ENCODE peak calls at places on chromosomes 6 and 20, in six cellular contexts. F is HepG2, T is HCT116, M is H1, Y is GM12878, R is K562. K is an unnamed sample. For H3K4me1, the result is how much of the 10 kb centered on the place peaks cover.

GRCh38 chr6:47743744-47744143 is 38.1 kb upstream of the OPN5 start:
- DNase-seq in F (no peak), T (no peak), M (no peak), Y (no peak), R (no peak), K (no peak)

GRCh38 chr6:166707045-166707444 is 80.0 kb upstream of the RPS6KA2 start:
- DNase-seq in F (peak), T (no peak), M (peak), Y (no peak), R (no peak), K (no peak)

GRCh38 chr6:80642452-80642851 is 536.0 kb downstream of the BCKDHB start:
- DNase-seq in F (no peak), T (no peak), M (no peak), Y (no peak), R (no peak), K (no peak)

GRCh38 chr6:15077006-15077405 is 168.9 kb upstream of the JARID2 start:
- DNase-seq in F (no peak), T (no peak), M (no peak), Y (no peak), R (no peak), K (no peak)

GRCh38 chr6:72328775-72329174 is 293.1 kb upstream of the KCNQ5 start:
- DNase-seq in F (no peak), T (no peak), M (no peak), Y (no peak), R (no peak), K (no peak)

GRCh38 chr6:116492331-116493067 is 18.9 kb upstream of the CALHM5 start:
- DNase-seq in F (no peak), T (no peak), M (no peak), Y (no peak), R (peak), K (no peak)

GRCh38 chr20:19367591-19367990 is 155.1 kb downstream of the SLC24A3 start:
- DNase-seq in F (no peak), T (no peak), M (no peak), Y (no peak), R (no peak), K (no peak)

GRCh38 chr6:147949981-147950622 is 392.5 kb upstream of the SASH1 start:
- DNase-seq in F (no peak), T (no peak), M (no peak), Y (no peak), R (no peak), K (no peak)

GRCh38 chr20:49690899-49691620 is 22.6 kb downstream of the B4GALT5 start:
- DNase-seq in F (peak), T (peak), M (no peak), Y (no peak), R (no peak), K (no peak)

GRCh38 chr6:167968091-167968490 is 29.4 kb upstream of the KIF25 start:
- DNase-seq in F (peak), T (peak), M (peak), Y (no peak), R (peak), K (peak)

GRCh38 chr6:29629571-29629970 is 3.4 kb downstream of the GABBR1 start:
- DNase-seq in F (no peak), T (no peak), M (no peak), Y (no peak), R (no peak), K (no peak)

GRCh38 chr6:124203812-124204167 is 400.1 kb downstream of the NKAIN2 start:
- DNase-seq in F (no peak), T (no peak), M (no peak), Y (no peak), R (no peak), K (no peak)

GRCh38 chr20:22582960-22583772 is 1.2 kb downstream of the FOXA2 start:
- DNase-seq in F (peak), T (no peak), M (no peak), Y (no peak), R (no peak), K (no peak)

GRCh38 chr20:7147220-7147601 is 379.7 kb downstream of the BMP2 start:
- DNase-seq in F (peak), T (no peak), M (no peak), Y (no peak), R (no peak), K (no peak)

GRCh38 chr6:143513410-143513809 is 1.9 kb upstream of the FUCA2 start:
- DNase-seq in F (peak), T (no peak), M (no peak), Y (no peak), R (peak), K (no peak)

GRCh38 chr6:22327881-22328280 is 31.0 kb upstream of the PRL start:
- DNase-seq in F (no peak), T (no peak), M (no peak), Y (no peak), R (no peak), K (no peak)

DNA sequence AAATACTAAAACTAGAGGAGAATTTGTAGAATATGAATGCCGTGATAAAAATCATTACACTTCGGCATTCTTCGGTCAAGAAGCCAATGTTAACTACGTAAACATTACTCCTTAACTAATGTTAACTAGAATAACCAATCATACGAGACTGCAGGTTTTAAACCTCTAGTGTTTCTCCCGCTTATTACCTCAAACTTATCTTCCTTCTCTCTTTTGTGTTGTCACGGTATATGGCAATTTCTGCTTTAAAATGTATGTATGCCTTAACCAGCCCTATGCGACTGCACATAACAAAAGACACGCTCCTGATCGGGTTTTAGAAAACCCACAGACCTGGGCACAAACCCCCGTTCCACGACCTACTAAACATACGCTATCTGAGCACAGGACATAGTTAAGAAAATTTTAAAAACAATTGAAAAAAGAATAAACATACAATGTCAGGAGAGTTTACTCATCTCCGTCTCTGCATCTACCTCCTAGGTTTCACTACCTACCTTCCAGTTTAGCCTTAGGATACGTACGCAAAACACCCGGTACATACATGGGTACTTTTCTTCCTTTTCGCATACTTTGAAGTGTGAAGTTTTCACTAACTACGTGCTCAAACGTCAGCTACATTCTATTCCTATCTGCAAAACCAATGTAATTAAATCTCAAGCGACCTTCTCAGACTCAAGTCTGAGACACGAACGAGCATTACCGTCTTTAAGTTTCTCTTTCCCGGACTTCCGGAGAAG is 1.1 kb downstream of the CD164 start:
- DNase-seq in F (no peak), T (no peak), M (no peak), Y (no peak), R (no peak), K (no peak)
- TF ChIP-seq ZNF274 in F (no peak), T (no peak), M (no peak), Y (no peak), R (no peak), K (no peak)

GRCh38 chr6:69881322-69882151 is 15.2 kb downstream of the COL19A1 start:
- DNase-seq in F (no peak), T (no peak), M (no peak), Y (peak), R (no peak), K (no peak)

GRCh38 chr6:69880570-69880969 is 14.2 kb downstream of the COL19A1 start:
- DNase-seq in F (no peak), T (no peak), M (no peak), Y (no peak), R (no peak), K (no peak)

GRCh38 chr6:69884231-69884630 is 17.9 kb downstream of the COL19A1 start:
- DNase-seq in F (no peak), T (no peak), M (no peak), Y (no peak), R (no peak), K (no peak)

GRCh38 chr6:69887026-69887425 is 20.7 kb downstream of the COL19A1 start:
- DNase-seq in F (no peak), T (no peak), M (no peak), Y (no peak), R (no peak), K (no peak)

GRCh38 chr6:69883551-69883950 is 17.2 kb downstream of the COL19A1 start:
- DNase-seq in F (no peak), T (no peak), M (no peak), Y (no peak), R (no peak), K (no peak)
- H3K4me1 ChIP-seq in F (under half), T (under half), M (under half), Y (under half), R (under half), K (under half)

GRCh38 chr6:42249279-42249678 is 31.6 kb upstream of the MRPS10 start:
- DNase-seq in F (no peak), T (no peak), M (no peak), Y (no peak), R (no peak), K (no peak)

GRCh38 chr6:42254505-42254904 is 36.8 kb upstream of the MRPS10 start:
- DNase-seq in F (no peak), T (no peak), M (no peak), Y (no peak), R (no peak), K (no peak)

GRCh38 chr6:42251911-42252637 is 34.4 kb upstream of the MRPS10 start:
- DNase-seq in F (peak), T (no peak), M (no peak), Y (no peak), R (no peak), K (no peak)

GRCh38 chr6:42250509-42250908 is 32.8 kb upstream of the MRPS10 start:
- DNase-seq in F (no peak), T (no peak), M (no peak), Y (no peak), R (no peak), K (no peak)

DNA sequence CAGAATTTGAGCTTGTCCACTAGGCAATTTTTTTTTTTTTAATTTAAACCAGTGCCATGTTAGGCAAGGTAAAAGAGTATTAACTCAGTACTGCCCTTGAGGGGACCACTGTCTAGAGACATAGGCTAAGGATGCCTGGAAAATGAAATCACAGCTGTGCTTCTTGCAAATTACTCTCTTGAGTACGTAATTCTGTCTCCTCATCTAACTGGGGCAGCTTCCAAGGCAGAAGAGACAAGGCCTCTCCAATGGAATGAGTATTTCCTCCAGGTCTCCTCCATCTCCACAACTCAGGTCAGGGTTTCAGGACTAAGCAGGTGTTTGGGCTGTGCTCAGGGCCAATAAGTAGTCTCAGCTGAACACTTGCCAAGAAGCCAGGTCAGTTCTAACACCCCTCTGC is 33.8 kb upstream of the MRPS10 start:
- DNase-seq in F (no peak), T (no peak), M (no peak), Y (no peak), R (no peak), K (no peak)
- TF ChIP-seq ZNF274 in F (no peak), T (no peak), M (no peak), Y (no peak), R (no peak), K (no peak)

GRCh38 chr6:127345521-127345920 is 2.1 kb upstream of the ECHDC1 start:
- DNase-seq in F (no peak), T (peak), M (no peak), Y (no peak), R (no peak), K (no peak)

GRCh38 chr6:127341471-127342202 is 1.8 kb downstream of the ECHDC1 start:
- DNase-seq in F (no peak), T (no peak), M (no peak), Y (no peak), R (no peak), K (no peak)

GRCh38 chr6:127343753-127344659 is 597 bp upstream of the ECHDC1 start:
- DNase-seq in F (peak), T (no peak), M (no peak), Y (no peak), R (peak), K (no peak)

GRCh38 chr6:127342296-127342945 is 988 bp downstream of the ECHDC1 start:
- DNase-seq in F (peak), T (no peak), M (no peak), Y (no peak), R (no peak), K (no peak)

GRCh38 chr6:127342946-127343752 is at the start of gene ECHDC1:
- DNase-seq in F (peak), T (peak), M (no peak), Y (no peak), R (peak), K (no peak)
- H3K4me1 ChIP-seq in F (half or more), T (under half), M (under half), Y (under half), R (under half), K (under half)

GRCh38 chr6:4371207-4371921 is 236.0 kb upstream of the ECI2 start:
- DNase-seq in F (no peak), T (no peak), M (no peak), Y (no peak), R (peak), K (no peak)

GRCh38 chr6:4368649-4369048 is 233.3 kb upstream of the ECI2 start:
- DNase-seq in F (no peak), T (no peak), M (no peak), Y (no peak), R (no peak), K (no peak)

GRCh38 chr6:4370066-4370465 is 234.7 kb upstream of the ECI2 start:
- DNase-seq in F (no peak), T (peak), M (no peak), Y (no peak), R (no peak), K (no peak)

GRCh38 chr6:4367643-4368042 is 232.3 kb upstream of the ECI2 start:
- DNase-seq in F (no peak), T (no peak), M (no peak), Y (no peak), R (no peak), K (no peak)

DNA sequence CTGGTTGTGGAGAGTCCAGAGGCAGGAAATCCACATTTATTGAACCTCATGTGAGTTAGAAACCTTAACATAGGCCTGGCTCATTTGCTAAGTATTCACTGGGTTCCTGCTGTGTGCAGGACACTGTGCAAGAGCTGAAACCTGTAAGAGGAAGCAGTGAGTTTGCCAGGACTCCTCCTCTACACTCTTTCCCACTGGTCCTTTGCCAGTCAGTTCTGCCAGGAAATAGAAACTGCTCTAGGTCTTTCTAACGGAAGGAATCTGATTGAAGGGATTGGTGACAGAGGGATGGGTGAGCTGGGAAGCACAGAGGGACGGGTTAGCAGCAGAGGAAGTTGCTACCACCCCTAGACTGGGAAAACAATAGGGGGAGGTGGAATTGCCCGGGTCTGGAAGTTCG is 234.2 kb upstream of the ECI2 start:
- DNase-seq in F (no peak), T (no peak), M (no peak), Y (no peak), R (no peak), K (no peak)
- TF ChIP-seq ZNF274 in F (no peak), T (no peak), M (no peak), Y (no peak), R (no peak), K (no peak)

GRCh38 chr20:41575412-41575811 is 42.8 kb downstream of the CHD6 start:
- DNase-seq in F (no peak), T (no peak), M (no peak), Y (no peak), R (no peak), K (no peak)

GRCh38 chr20:41573955-41574354 is 44.2 kb downstream of the CHD6 start:
- DNase-seq in F (no peak), T (no peak), M (no peak), Y (no peak), R (no peak), K (no peak)

GRCh38 chr20:41572010-41572572 is 46.1 kb downstream of the CHD6 start:
- DNase-seq in F (no peak), T (no peak), M (no peak), Y (no peak), R (no peak), K (no peak)

GRCh38 chr20:41577129-41578009 is 40.8 kb downstream of the CHD6 start:
- DNase-seq in F (peak), T (no peak), M (no peak), Y (no peak), R (no peak), K (no peak)

DNA sequence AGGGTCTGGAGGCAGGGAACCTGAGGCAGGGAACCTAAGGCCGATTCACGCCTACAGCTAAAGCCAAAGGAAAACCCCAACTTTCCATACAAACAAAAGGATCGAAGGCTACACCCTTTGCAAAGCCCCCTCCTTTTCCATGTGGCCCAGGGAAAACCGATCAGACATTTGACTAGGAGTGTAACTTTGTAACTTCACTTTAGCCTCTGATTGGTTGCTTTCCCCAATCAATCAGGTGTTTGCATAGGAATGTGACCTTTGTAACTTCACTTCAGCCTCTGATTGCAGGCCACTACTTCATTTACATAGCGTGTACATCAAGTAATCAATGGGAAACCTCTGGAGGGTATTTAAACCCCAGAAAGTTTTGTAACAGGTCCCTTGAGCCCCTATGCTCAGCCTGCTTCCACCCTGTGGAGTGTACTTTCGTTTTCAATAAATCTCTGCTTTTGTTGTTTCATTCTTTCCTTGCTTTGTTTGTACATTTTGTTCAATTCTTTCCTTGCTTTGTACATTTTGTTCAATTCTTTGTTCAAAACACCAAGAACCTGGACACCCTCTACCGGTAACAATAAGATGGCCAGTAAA is 43.3 kb downstream of the CHD6 start:
- DNase-seq in F (peak), T (no peak), M (peak), Y (no peak), R (no peak), K (no peak)
- H3K4me1 ChIP-seq in F (half or more), T (under half), M (under half), Y (under half), R (under half), K (under half)

K was measured in NT2/D1.